ENCODE peak calls at places on chromosome 11, in nine cellular contexts. Z is stimulated activated CD8-positive, alpha-beta memory T cell treated with anti-CD3 and anti-CD28 coated beads, Interleukin-7, amount 100 ng/mL, for 1 hour; E is left ventricle myocardium inferior; I is activated CD4-positive, alpha-beta T cell treated with anti-CD3 and anti-CD28 coated beads, Interleukin-2, amount 50 U/mL, for 1 hour; V is HTR-8/SVneo; B is keratinocyte; N is stimulated activated CD4-positive, alpha-beta T cell treated with anti-CD3 and anti-CD28 coated beads, Interleukin-15, amount 100 ng/mL, for 1 hour; W is SIG-M5; S is endodermal cell. D is an unnamed sample.

GRCh38 chr11:66325140-66325754 is 8.4 kb upstream of the CD248 start:
- DNase-seq in Z (no peak), E (no peak), I (no peak), V (no peak), B (no peak), N (no peak), W (no peak), S (no peak), D (no peak)

GRCh38 chr11:79094601-79095000 is 346.2 kb downstream of the TENM4 start:
- DNase-seq in Z (no peak), E (no peak), I (no peak), V (no peak), B (no peak), N (no peak), W (no peak), S (peak), D (no peak)

GRCh38 chr11:72578991-72579815 is 95.0 kb downstream of the PDE2A start:
- DNase-seq in Z (no peak), E (no peak), I (no peak), V (no peak), B (no peak), N (no peak), W (no peak), S (peak), D (no peak)

GRCh38 chr11:57597971-57598830 is 716 bp downstream of the SERPING1 start:
- DNase-seq in Z (no peak), E (peak), I (no peak), V (no peak), B (no peak), N (no peak), W (no peak), S (peak), D (no peak)

GRCh38 chr11:50214376-50214775 is 181.7 kb downstream of the OR4C45 start:
- DNase-seq in Z (no peak), E (no peak), I (no peak), V (no peak), B (no peak), N (no peak), W (no peak), S (no peak), D (no peak)

GRCh38 chr11:11944444-11944843 is 64.0 kb downstream of the DKK3 start:
- DNase-seq in Z (no peak), E (no peak), I (no peak), V (no peak), B (no peak), N (no peak), W (no peak), S (no peak), D (no peak)

GRCh38 chr11:117064275-117064674 is 34.0 kb downstream of the SIK3 start:
- DNase-seq in Z (no peak), E (no peak), I (no peak), V (no peak), B (no peak), N (no peak), W (no peak), S (no peak), D (no peak)

GRCh38 chr11:61771995-61772455 is 19.6 kb downstream of the MYRF start:
- DNase-seq in Z (no peak), E (no peak), I (no peak), V (peak), B (no peak), N (no peak), W (no peak), S (peak), D (no peak)

GRCh38 chr11:70203749-70204465 is 811 bp downstream of the FADD start:
- DNase-seq in Z (peak), E (no peak), I (peak), V (peak), B (peak), N (peak), W (peak), S (no peak), D (peak)

GRCh38 chr11:17883946-17884345 is 128.9 kb downstream of the SERGEF start:
- DNase-seq in Z (no peak), E (no peak), I (no peak), V (no peak), B (no peak), N (no peak), W (no peak), S (no peak), D (no peak)